ENCODE peak calls at places on chromosomes 16 and 17, in seven cellular contexts. V, P, X, K, H, T and M are unnamed samples. For H3K4me1, the result is how much of the 10 kb centered on the place peaks cover.

GRCh38 chr16:51198349-51198748 is 47.3 kb upstream of the SALL1 start:
- DNase-seq in V (no peak), P (no peak), X (no peak), K (no peak), H (no peak), T (no peak), M (no peak)

GRCh38 chr17:73969956-73970355 is 233.5 kb upstream of the RPL38 start:
- DNase-seq in V (no peak), P (no peak), X (no peak), K (no peak), H (peak), T (peak), M (peak)

GRCh38 chr17:58832514-58832913 is 76.9 kb downstream of the PPM1E start:
- DNase-seq in V (no peak), P (no peak), X (no peak), K (no peak), H (no peak), T (no peak), M (no peak)

GRCh38 chr16:67017810-67018488 is 11.0 kb upstream of the CBFB start:
- DNase-seq in V (peak), P (peak), X (peak), K (peak), H (peak), T (peak), M (peak)

GRCh38 chr16:75002474-75002873 is 3.6 kb downstream of the ZNRF1 start:
- DNase-seq in V (no peak), P (no peak), X (no peak), K (no peak), H (no peak), T (no peak), M (no peak)

GRCh38 chr17:66542183-66542966 is 240.0 kb downstream of the PRKCA start:
- DNase-seq in V (no peak), P (no peak), X (no peak), K (peak), H (no peak), T (no peak), M (no peak)

GRCh38 chr16:67396159-67396774 is 3.0 kb upstream of the TPPP3 start:
- DNase-seq in V (peak), P (peak), X (peak), K (no peak), H (peak), T (peak), M (peak)

GRCh38 chr17:46950997-46951621 is 27.9 kb downstream of the RPRML start:
- DNase-seq in V (no peak), P (no peak), X (no peak), K (no peak), H (no peak), T (no peak), M (no peak)

GRCh38 chr17:45433136-45433535 is 466 bp upstream of the ARHGAP27 start:
- DNase-seq in V (no peak), P (no peak), X (no peak), K (no peak), H (no peak), T (no peak), M (peak)

GRCh38 chr16:68744744-68745280 is 7.7 kb downstream of the CDH1 start:
- DNase-seq in V (no peak), P (no peak), X (peak), K (no peak), H (peak), T (no peak), M (no peak)

GRCh38 chr16:89093602-89094251 is at the start of gene ACSF3:
- DNase-seq in V (peak), P (peak), X (peak), K (no peak), H (peak), T (peak), M (peak)

GRCh38 chr16:49399594-49400364 is 26.2 kb downstream of the C16orf78 start:
- DNase-seq in V (no peak), P (no peak), X (no peak), K (peak), H (no peak), T (no peak), M (no peak)

GRCh38 chr16:56950881-56951771 is 10.6 kb upstream of the CETP start:
- DNase-seq in V (peak), P (no peak), X (peak), K (no peak), H (peak), T (peak), M (peak)

GRCh38 chr16:28910046-28911031 is 14.7 kb downstream of the RABEP2 start:
- DNase-seq in V (no peak), P (no peak), X (no peak), K (no peak), H (no peak), T (no peak), M (no peak)

GRCh38 chr16:80197790-80198201 is 343.0 kb upstream of the DYNLRB2 start:
- DNase-seq in V (peak), P (no peak), X (no peak), K (no peak), H (no peak), T (no peak), M (no peak)

GRCh38 chr17:17972126-17972951 is at the start of the genes DRC3 and TOM1L2:
- DNase-seq in V (peak), P (peak), X (peak), K (peak), H (peak), T (peak), M (peak)

GRCh38 chr17:40092581-40092980 is 7.8 kb downstream of the NR1D1 start:
- DNase-seq in V (no peak), P (peak), X (no peak), K (no peak), H (no peak), T (no peak), M (peak)

GRCh38 chr16:82748026-82748425 is 121.3 kb downstream of the CDH13 start:
- DNase-seq in V (peak), P (peak), X (no peak), K (no peak), H (no peak), T (no peak), M (no peak)

GRCh38 chr17:13114601-13115024 is 96.8 kb upstream of the ELAC2 start:
- DNase-seq in V (no peak), P (no peak), X (peak), K (no peak), H (peak), T (no peak), M (peak)

GRCh38 chr17:78284146-78284545 is 52.7 kb downstream of the TMEM235 start:
- DNase-seq in V (no peak), P (no peak), X (no peak), K (no peak), H (peak), T (no peak), M (no peak)

GRCh38 chr16:50282010-50282538 is 15.7 kb downstream of the ADCY7 start:
- DNase-seq in V (no peak), P (no peak), X (peak), K (peak), H (peak), T (peak), M (peak)

GRCh38 chr16:88951501-88951900 is 25.5 kb downstream of the CBFA2T3 start:
- DNase-seq in V (no peak), P (no peak), X (no peak), K (no peak), H (no peak), T (no peak), M (no peak)

GRCh38 chr17:43988301-43988700 is 16.1 kb upstream of the NAGS start:
- DNase-seq in V (no peak), P (no peak), X (no peak), K (no peak), H (no peak), T (no peak), M (no peak)

GRCh38 chr17:34639706-34640425 is 60.5 kb downstream of the TMEM132E start:
- DNase-seq in V (no peak), P (no peak), X (no peak), K (no peak), H (no peak), T (no peak), M (no peak)

GRCh38 chr17:81110488-81111040 is 54.7 kb upstream of the PVALEF start:
- DNase-seq in V (no peak), P (no peak), X (no peak), K (no peak), H (no peak), T (no peak), M (no peak)

GRCh38 chr17:81535480-81536298 is 7.5 kb downstream of the FSCN2 start:
- DNase-seq in V (no peak), P (no peak), X (no peak), K (no peak), H (no peak), T (no peak), M (no peak)

GRCh38 chr16:67931712-67932461 is at the start of gene CTRL:
- DNase-seq in V (no peak), P (no peak), X (no peak), K (no peak), H (no peak), T (no peak), M (no peak)

GRCh38 chr16:23345237-23345636 is 43.1 kb downstream of the SCNN1B start:
- DNase-seq in V (no peak), P (no peak), X (no peak), K (no peak), H (no peak), T (peak), M (no peak)

GRCh38 chr17:52306314-52306713 is 147.8 kb upstream of the CA10 start:
- DNase-seq in V (no peak), P (no peak), X (no peak), K (no peak), H (no peak), T (no peak), M (no peak)

GRCh38 chr16:74455213-74455612 is 33.9 kb upstream of the CLEC18B start:
- DNase-seq in V (peak), P (no peak), X (no peak), K (no peak), H (no peak), T (no peak), M (no peak)

GRCh38 chr17:64406321-64407200 is 15.9 kb upstream of the PECAM1 start:
- DNase-seq in V (peak), P (no peak), X (no peak), K (no peak), H (no peak), T (peak), M (peak)

GRCh38 chr16:24863582-24864437 is 18.0 kb downstream of the SLC5A11 start:
- DNase-seq in V (no peak), P (no peak), X (no peak), K (no peak), H (no peak), T (peak), M (peak)

GRCh38 chr17:66562119-66562518 is 259.7 kb downstream of the PRKCA start:
- DNase-seq in V (no peak), P (no peak), X (no peak), K (no peak), H (no peak), T (no peak), M (no peak)

GRCh38 chr16:30526137-30526822 is at the start of gene ZNF768:
- DNase-seq in V (peak), P (peak), X (no peak), K (no peak), H (peak), T (peak), M (peak)
- TF ChIP-seq POLR2A in V (no peak), P (peak), X (no peak), K (peak), H (no peak), T (no peak), M (no peak)

GRCh38 chr16:86222541-86222940 is 287.8 kb upstream of the FOXF1 start:
- DNase-seq in V (no peak), P (no peak), X (peak), K (no peak), H (peak), T (peak), M (no peak)

GRCh38 chr16:86225905-86226371 is 284.4 kb upstream of the FOXF1 start:
- DNase-seq in V (no peak), P (no peak), X (peak), K (no peak), H (peak), T (peak), M (no peak)

GRCh38 chr16:86222965-86223551 is 287.3 kb upstream of the FOXF1 start:
- DNase-seq in V (peak), P (no peak), X (peak), K (no peak), H (no peak), T (peak), M (no peak)

GRCh38 chr16:86224126-86224525 is 286.2 kb upstream of the FOXF1 start:
- DNase-seq in V (no peak), P (no peak), X (peak), K (no peak), H (peak), T (peak), M (no peak)

GRCh38 chr16:86224629-86225028 is 285.7 kb upstream of the FOXF1 start:
- DNase-seq in V (no peak), P (no peak), X (no peak), K (no peak), H (no peak), T (no peak), M (no peak)
- H3K4me1 ChIP-seq in V (under half), P (under half), X (under half), K (under half), H (under half), T (under half), M (under half)

DNA sequence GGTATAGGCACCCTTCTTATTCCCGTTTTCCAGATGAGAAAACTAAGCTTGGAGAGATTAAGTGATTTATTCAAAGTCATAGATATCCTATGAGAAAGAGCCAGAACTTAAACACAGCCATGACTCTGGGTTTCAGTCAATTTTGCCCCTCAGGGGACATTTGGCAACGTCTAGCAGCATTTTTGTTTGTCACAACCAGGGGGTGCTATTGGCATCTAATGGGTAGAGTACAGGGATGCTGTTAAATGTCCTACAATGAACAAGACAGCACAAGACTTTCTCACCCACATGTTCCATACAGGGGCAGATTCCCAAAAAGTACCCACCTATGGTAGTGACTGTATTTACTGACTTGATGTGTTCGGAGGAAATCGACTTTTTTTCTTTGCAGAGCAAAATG is 4.8 kb upstream of the SHISA9 start:
- DNase-seq in V (peak), P (no peak), X (no peak), K (no peak), H (no peak), T (no peak), M (no peak)
- TF ChIP-seq CTCF in V (peak), P (no peak), X (peak), K (peak), H (no peak), T (no peak), M (peak)

GRCh38 chr17:16593356-16594102 is 24.5 kb upstream of the ZNF287 start:
- DNase-seq in V (no peak), P (no peak), X (no peak), K (no peak), H (no peak), T (no peak), M (no peak)

GRCh38 chr17:16585796-16586195 is 16.8 kb upstream of the ZNF287 start:
- DNase-seq in V (no peak), P (no peak), X (no peak), K (no peak), H (peak), T (no peak), M (no peak)

GRCh38 chr17:16584273-16584995 is 15.4 kb upstream of the ZNF287 start:
- DNase-seq in V (peak), P (peak), X (peak), K (peak), H (peak), T (peak), M (peak)

GRCh38 chr17:16583781-16584180 is 14.8 kb upstream of the ZNF287 start:
- DNase-seq in V (no peak), P (no peak), X (no peak), K (no peak), H (no peak), T (no peak), M (no peak)

DNA sequence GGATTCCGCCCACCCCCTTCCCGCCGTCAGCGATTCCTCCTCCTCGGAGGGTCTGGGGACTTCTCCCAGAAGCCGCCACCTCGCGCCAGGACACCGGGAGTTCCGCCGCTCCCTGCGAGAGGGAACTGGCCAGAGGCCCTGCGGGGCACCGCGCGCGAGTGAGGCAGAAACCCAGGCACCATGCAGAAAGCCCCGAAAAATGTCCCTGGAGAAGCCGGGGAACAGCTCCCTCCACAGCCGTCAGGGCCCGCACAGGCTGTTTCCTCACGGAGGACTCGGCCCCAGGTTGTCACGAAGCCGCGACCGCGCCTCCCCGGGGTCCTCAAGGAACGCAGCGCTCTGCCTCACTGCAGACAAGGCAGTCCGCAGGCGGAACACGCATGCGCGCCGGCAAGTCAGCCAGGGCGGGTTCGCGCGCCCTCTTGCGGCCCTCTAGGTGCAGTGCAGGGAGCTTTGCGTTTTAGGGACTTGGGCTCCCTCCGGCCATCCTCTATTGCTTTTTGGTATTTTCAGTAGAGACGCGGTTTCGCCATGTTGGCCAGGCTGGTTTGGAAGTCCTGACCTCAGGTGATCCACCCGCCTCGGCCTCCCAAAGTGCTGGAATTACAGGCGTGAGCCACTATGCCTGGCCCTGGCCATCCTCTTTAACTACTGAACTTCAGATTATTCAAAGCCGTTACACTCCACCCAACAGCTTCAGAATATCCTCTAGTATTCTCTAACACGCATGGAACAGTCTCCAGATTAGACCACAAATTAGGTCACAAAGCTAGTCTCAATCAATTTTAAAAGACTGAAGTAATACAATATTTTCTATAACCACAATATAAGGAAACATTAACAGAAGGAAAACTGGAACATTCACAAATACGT is 20.3 kb upstream of the ZNF287 start:
- DNase-seq in V (peak), P (peak), X (peak), K (peak), H (peak), T (peak), M (peak)
- TF ChIP-seq POLR2A in V (no peak), P (peak), X (no peak), K (no peak), H (peak), T (no peak), M (peak)

GRCh38 chr17:28749516-28750177 is 5.8 kb downstream of the TRAF4 start:
- DNase-seq in V (no peak), P (no peak), X (no peak), K (no peak), H (no peak), T (no peak), M (no peak)
- H3K4me1 ChIP-seq in V (under half), P (under half), X (half or more), K (under half), H (under half), T (under half), M (under half)

DNA sequence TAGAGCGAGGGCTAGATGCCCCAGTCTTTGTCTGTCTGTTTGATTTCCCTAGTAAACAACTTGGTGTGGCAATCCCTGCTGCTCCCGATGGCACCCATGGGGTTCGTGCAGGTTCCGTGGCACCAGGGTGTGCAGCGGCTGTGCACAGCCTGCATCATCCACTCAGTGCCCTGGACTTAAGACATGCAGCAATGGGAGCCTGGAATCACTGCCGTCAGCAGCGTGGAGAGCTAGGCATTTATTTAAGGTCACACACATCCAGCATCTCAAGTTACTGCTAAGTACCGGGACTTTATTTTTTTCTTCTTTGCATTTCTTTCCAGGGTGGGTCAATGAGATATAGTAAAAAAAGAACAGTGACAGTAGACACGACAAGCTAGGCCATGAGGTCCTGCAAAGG is 2.8 kb downstream of the DHRS7C start:
- DNase-seq in V (no peak), P (no peak), X (no peak), K (no peak), H (no peak), T (no peak), M (no peak)
- TF ChIP-seq CTCF in V (no peak), P (no peak), X (no peak), K (no peak), H (no peak), T (no peak), M (no peak)

DNA sequence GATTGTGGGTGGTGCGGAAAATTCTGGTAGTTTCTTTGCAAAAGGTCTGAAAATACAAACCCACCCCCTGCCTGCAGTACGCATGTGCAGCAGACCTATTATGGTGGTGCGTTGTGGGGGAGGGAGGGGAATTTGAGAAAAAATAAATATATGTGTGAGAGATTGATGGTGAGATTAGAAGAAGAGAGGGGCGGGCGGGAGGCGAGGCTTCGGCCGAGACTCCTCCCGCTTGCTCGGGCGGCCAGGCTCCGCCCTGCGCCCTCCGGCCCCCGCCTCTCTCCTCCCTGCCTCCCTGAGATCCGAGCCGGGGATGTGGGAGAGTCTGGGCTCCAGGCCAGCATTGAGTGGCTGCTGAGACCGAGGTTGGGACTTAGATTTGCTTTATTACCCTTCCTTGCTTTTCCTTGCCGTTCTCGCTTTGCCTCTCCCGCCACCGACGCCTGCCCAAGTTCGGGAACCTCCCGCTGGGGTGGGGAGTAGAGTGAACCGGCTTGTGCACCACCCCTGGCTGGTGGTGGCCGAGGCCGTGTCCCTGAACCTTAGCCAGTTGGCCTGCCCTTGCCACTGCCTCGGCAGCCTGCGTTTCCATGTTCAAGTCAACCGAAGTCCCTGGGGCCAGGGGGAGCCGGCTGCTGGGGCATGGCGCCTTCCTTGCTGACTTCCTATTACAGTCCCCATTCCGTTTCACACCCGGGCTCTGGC is 956 bp upstream of the CHD3 start:
- DNase-seq in V (peak), P (peak), X (peak), K (peak), H (peak), T (peak), M (peak)
- TF ChIP-seq POLR2A in V (peak), P (peak), X (no peak), K (no peak), H (peak), T (no peak), M (peak)